ENCODE peak calls at places on chromosome 9, in four cellular contexts. U, R, V and W are unnamed samples.

GRCh38 chr9:109013678-109014145 is 413 bp upstream of the CTNNAL1 start:
- DNase-seq in R (no peak), V (peak), U (no peak), W (no peak)

GRCh38 chr9:36870960-36871359 is 163.1 kb downstream of the PAX5 start:
- DNase-seq in V (no peak), R (no peak), U (no peak), W (no peak)

GRCh38 chr9:79667716-79668458 is 96.1 kb downstream of the TLE4 start:
- DNase-seq in U (no peak), R (peak), V (no peak), W (no peak)

GRCh38 chr9:131854334-131854733 is 114.5 kb upstream of the RAPGEF1 start:
- DNase-seq in V (peak), U (no peak), R (no peak), W (no peak)

GRCh38 chr9:94100152-94100879 is 16.1 kb downstream of the PTPDC1 start:
- DNase-seq in V (no peak), R (no peak), U (no peak), W (no peak)

GRCh38 chr9:136119259-136120118 is 814 bp upstream of the TMEM250 start:
- DNase-seq in U (peak), R (peak), V (peak), W (no peak)

GRCh38 chr9:87537625-87538024 is 40.0 kb downstream of the DAPK1 start:
- DNase-seq in R (no peak), V (no peak), U (no peak), W (no peak)

GRCh38 chr9:101601904-101602765 is 7.4 kb upstream of the PPP3R2 start:
- DNase-seq in R (no peak), V (peak), U (peak), W (no peak)

GRCh38 chr9:27125030-27125429 is 16.0 kb downstream of the TEK start:
- DNase-seq in U (peak), R (no peak), V (peak), W (no peak)

GRCh38 chr9:133615101-133615896 is 6.1 kb upstream of the FAM163B start:
- DNase-seq in V (no peak), R (no peak), U (no peak), W (no peak)

GRCh38 chr9:117491491-117491890 is 76.6 kb upstream of the ASTN2 start:
- DNase-seq in V (no peak), U (no peak), R (peak), W (no peak)

GRCh38 chr9:14205463-14205862 is 108.5 kb downstream of the NFIB start:
- DNase-seq in R (no peak), U (peak), V (peak), W (no peak)

GRCh38 chr9:97284798-97285197 is 22.7 kb upstream of the CCDC180 start:
- DNase-seq in R (no peak), V (no peak), U (no peak), W (no peak)

GRCh38 chr9:2336055-2336454 is 285.5 kb upstream of the VLDLR start:
- DNase-seq in U (peak), V (peak), R (no peak), W (no peak)

GRCh38 chr9:13480688-13481087 is 201.2 kb upstream of the MPDZ start:
- DNase-seq in R (no peak), V (peak), U (no peak), W (no peak)

GRCh38 chr9:69397384-69398214 is 72.6 kb downstream of the ENTREP1 start:
- DNase-seq in U (no peak), V (peak), R (no peak), W (no peak)

GRCh38 chr9:69141851-69142250 is 32.2 kb upstream of the TJP2 start:
- DNase-seq in U (no peak), V (no peak), R (no peak), W (no peak)

GRCh38 chr9:72443855-72444254 is 77.6 kb upstream of the TMC1 start:
- DNase-seq in U (no peak), R (no peak), V (no peak), W (no peak)

GRCh38 chr9:105539452-105539851 is 18.5 kb upstream of the FKTN start:
- DNase-seq in R (no peak), U (no peak), V (no peak), W (no peak)
- TF ChIP-seq CTCF in R (no peak), U (peak), V (no peak), W (peak)

GRCh38 chr9:89922099-89922498 is 317.3 kb downstream of the GADD45G start:
- DNase-seq in V (no peak), R (no peak), U (no peak), W (no peak)

GRCh38 chr9:89917861-89918260 is 313.0 kb downstream of the GADD45G start:
- DNase-seq in U (no peak), V (no peak), R (no peak), W (no peak)

GRCh38 chr9:89920131-89920530 is 315.3 kb downstream of the GADD45G start:
- DNase-seq in R (no peak), V (no peak), U (no peak), W (no peak)

GRCh38 chr9:89920901-89921300 is 316.1 kb downstream of the GADD45G start:
- DNase-seq in V (no peak), U (no peak), R (no peak), W (no peak)

GRCh38 chr9:89919171-89919681 is 314.4 kb downstream of the GADD45G start:
- DNase-seq in V (peak), U (no peak), R (peak), W (no peak)
- TF ChIP-seq CTCF in V (no peak), U (no peak), R (peak), W (peak)

DNA sequence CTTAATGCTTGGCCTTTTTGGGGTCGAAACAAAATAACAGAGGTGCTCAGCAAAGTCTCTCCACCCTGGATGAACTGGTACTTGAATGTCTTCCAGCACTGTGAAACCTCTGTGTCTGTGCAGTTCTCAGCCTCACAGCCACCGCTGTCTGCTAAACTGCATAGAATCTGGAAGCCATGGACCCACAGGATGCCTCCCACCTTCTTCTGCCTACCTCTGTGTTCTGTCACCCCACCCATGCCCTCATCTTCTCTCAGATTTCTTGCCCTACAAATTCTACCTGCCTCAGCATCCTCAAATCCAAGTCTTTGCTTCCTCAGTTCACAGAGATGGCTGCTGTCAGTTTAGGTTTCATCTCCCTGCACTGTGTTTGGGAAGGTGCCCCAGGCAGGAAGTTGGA is 35.6 kb downstream of the EXOSC2 start:
- DNase-seq in R (no peak), V (no peak), U (no peak), W (no peak)
- TF ChIP-seq CTCF in R (no peak), V (no peak), U (no peak), W (no peak)

DNA sequence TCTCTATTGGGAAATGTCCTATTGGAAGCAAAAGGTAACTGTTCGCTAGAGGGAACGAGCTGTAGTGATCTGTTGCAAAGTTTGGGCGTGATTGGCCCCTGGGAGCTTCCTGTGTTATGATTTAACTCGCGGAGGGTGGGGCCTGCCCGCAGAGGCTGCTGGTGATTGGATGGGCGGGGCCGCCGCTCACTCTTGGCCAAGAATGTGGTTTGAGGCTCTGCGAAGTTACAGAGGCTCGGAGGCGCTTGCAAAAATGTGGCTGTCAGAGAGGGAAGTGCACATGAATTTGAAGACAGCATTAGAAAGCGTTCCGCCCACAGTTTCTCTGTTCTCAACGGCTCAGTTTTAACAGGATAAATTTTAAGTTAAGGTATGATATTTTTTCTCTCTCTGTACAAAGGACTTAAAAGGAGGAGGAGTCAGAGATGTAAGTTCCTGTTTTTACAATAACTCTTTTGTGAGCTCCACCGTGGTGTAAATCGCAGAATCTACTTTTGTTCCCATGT is 46.9 kb downstream of the CNTRL start:
- DNase-seq in R (peak), V (peak), U (peak), W (peak)
- TF ChIP-seq CTCF in R (peak), V (peak), U (peak), W (peak)

DNA sequence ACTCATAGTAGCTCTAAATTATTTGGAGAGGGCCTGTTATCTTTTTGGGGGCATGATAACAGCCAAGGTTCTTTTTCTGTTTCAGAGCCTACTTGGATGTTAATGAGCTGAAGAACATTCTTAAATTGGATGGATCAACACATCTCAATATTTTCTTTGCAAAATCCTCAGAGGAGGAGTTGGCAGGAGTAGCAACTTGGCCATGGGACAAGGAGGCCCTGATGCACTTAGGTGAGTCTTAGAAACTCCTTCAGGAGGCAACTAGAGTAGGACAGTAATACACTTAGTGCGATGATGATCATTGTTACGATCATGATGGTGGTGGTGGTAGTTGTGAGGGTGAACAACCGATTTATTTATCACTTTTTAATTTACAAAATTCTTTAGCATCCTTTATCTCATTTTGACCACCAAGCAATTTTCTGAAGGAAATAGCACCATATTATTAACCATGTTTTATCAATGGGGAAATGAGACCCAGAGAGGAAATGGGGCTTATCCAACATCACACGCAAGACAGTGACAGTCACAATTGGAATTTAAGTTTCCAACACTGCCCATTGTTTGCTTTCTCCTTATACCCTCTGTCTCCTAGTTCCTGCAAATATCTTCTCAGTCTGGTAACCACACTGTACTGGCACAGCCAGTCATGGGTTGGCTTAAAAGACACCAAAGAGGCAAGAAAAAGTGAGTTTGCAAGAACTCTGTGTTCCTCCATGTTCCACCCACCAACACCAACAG is 54.0 kb downstream of the PAPPA start:
- DNase-seq in U (no peak), V (peak), R (no peak), W (no peak)
- TF ChIP-seq CTCF in U (no peak), V (no peak), R (no peak), W (no peak)